ENCODE peak calls at places on chromosomes 12 and 14, in six cellular contexts. X, T, C, D, J and N are unnamed samples.

GRCh38 chr12:131076791-131077747 is 123.4 kb downstream of the ADGRD1 start:
- DNase-seq in X (no peak), T (no peak), C (no peak), D (no peak), J (no peak), N (no peak)

GRCh38 chr14:77565289-77566081 is 51.0 kb downstream of the SPTLC2 start:
- DNase-seq in X (no peak), T (peak; percentile 28), C (no peak), D (no peak), J (no peak), N (no peak)

GRCh38 chr14:57364659-57365450 is 25.5 kb upstream of the NAA30 start:
- DNase-seq in X (no peak), T (no peak), C (peak; percentile 30), D (no peak), J (no peak), N (no peak)

GRCh38 chr12:72982351-72982750 is 710.2 kb downstream of the TRHDE start:
- DNase-seq in X (no peak), T (no peak), C (no peak), D (no peak), J (peak; percentile 74), N (no peak)

GRCh38 chr14:35016568-35016967 is 29.5 kb upstream of the FAM177A1 start:
- DNase-seq in X (no peak), T (no peak), C (no peak), D (no peak), J (no peak), N (no peak)

GRCh38 chr14:29925106-29925722 is 2.4 kb downstream of the PRKD1 start:
- DNase-seq in X (no peak), T (peak; percentile 43), C (no peak), D (no peak), J (no peak), N (no peak)

GRCh38 chr14:60245316-60246177 is 3.5 kb upstream of the PPM1A start:
- DNase-seq in X (peak; percentile 27), T (no peak), C (no peak), D (no peak), J (no peak), N (no peak)

GRCh38 chr12:107242189-107242588 is 148.8 kb upstream of the CRY1 start:
- DNase-seq in X (no peak), T (no peak), C (no peak), D (no peak), J (peak; percentile 32), N (no peak)

GRCh38 chr12:47877081-47877480 is 27.7 kb downstream of the VDR start:
- DNase-seq in X (no peak), T (no peak), C (no peak), D (no peak), J (no peak), N (no peak)

GRCh38 chr14:55099741-55100140 is 29.3 kb upstream of the LGALS3 start:
- DNase-seq in X (no peak), T (peak; percentile 85), C (no peak), D (no peak), J (no peak), N (no peak)

GRCh38 chr14:54003064-54003463 is 46.4 kb upstream of the BMP4 start:
- DNase-seq in X (no peak), T (no peak), C (no peak), D (no peak), J (peak; percentile 13), N (no peak)

GRCh38 chr12:53299454-53300180 is at the start of gene MYG1:
- DNase-seq in X (peak; percentile 92), T (peak; percentile 93), C (peak; percentile 94), D (no peak), J (peak; percentile 86), N (peak; percentile 93)
- H2AFZ ChIP-seq in X (no peak within 1 kb of the TSS), T (peak within 1 kb of the TSS; percentile 7), C (peak within 1 kb of the TSS; percentile 69), D (no peak within 1 kb of the TSS), J (peak within 1 kb of the TSS; percentile 62), N (peak within 1 kb of the TSS; percentile 81)

GRCh38 chr14:71753976-71754375 is 178.3 kb upstream of the RGS6 start:
- DNase-seq in X (no peak), T (no peak), C (no peak), D (no peak), J (no peak), N (no peak)

GRCh38 chr14:71753126-71753830 is 179.0 kb upstream of the RGS6 start:
- DNase-seq in X (peak; percentile 81), T (peak; percentile 91), C (peak; percentile 92), D (peak; percentile 63), J (peak; percentile 94), N (peak; percentile 79)

GRCh38 chr14:71751264-71751663 is 181.0 kb upstream of the RGS6 start:
- DNase-seq in X (no peak), T (no peak), C (no peak), D (peak; percentile 26), J (no peak), N (no peak)

GRCh38 chr14:71754422-71755095 is 177.7 kb upstream of the RGS6 start:
- DNase-seq in X (no peak), T (no peak), C (no peak), D (no peak), J (no peak), N (no peak)

GRCh38 chr14:71752111-71752738 is 180.0 kb upstream of the RGS6 start:
- DNase-seq in X (no peak), T (no peak), C (no peak), D (no peak), J (no peak), N (no peak)
- H2AFZ ChIP-seq in X (no peak overlapping the region), T (no peak overlapping the region), C (no peak overlapping the region), D (no peak overlapping the region), J (peak overlapping the region; percentile 79), N (no peak overlapping the region)

DNA sequence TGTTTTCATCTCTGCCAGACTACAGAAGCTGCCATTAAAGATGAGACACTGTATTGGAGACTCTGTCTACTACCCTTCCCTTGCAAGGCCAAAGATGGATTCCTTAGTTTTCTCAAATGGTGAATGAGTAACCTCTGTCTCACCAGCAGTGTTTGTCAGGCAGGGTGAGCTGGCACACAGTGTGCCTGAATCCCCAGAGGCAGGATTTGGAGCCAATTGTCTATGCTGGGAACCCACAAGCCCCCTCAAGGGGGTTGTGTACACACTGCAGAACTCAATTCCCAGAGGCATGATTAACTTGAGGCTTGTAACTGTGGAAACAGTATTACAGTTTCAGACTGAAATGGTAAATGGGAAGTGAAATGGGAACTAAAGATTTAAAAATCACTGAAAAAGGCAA is 136.8 kb upstream of the PTPRB start:
- DNase-seq in X (no peak), T (peak; percentile 2), C (no peak), D (no peak), J (peak; percentile 93), N (no peak)
- H2AFZ ChIP-seq in X (no peak overlapping the region), T (no peak overlapping the region), C (no peak overlapping the region), D (no peak overlapping the region), J (peak overlapping the region; percentile 60), N (no peak overlapping the region)

GRCh38 chr14:93332853-93333630 is at the start of gene BTBD7:
- DNase-seq in X (peak; percentile 95), T (peak; percentile 93), C (peak; percentile 100), D (peak; percentile 88), J (peak; percentile 97), N (peak; percentile 95)

GRCh38 chr14:93332032-93332852 is 594 bp downstream of the BTBD7 start:
- DNase-seq in X (peak; percentile 69), T (peak; percentile 28), C (peak; percentile 87), D (peak; percentile 71), J (peak; percentile 46), N (peak; percentile 45)

GRCh38 chr14:93329965-93330608 is 2.7 kb downstream of the BTBD7 start:
- DNase-seq in X (no peak), T (no peak), C (peak; percentile 19), D (no peak), J (peak; percentile 22), N (no peak)

GRCh38 chr14:93330609-93331000 is 2.2 kb downstream of the BTBD7 start:
- DNase-seq in X (no peak), T (no peak), C (no peak), D (no peak), J (peak; percentile 90), N (no peak)

DNA sequence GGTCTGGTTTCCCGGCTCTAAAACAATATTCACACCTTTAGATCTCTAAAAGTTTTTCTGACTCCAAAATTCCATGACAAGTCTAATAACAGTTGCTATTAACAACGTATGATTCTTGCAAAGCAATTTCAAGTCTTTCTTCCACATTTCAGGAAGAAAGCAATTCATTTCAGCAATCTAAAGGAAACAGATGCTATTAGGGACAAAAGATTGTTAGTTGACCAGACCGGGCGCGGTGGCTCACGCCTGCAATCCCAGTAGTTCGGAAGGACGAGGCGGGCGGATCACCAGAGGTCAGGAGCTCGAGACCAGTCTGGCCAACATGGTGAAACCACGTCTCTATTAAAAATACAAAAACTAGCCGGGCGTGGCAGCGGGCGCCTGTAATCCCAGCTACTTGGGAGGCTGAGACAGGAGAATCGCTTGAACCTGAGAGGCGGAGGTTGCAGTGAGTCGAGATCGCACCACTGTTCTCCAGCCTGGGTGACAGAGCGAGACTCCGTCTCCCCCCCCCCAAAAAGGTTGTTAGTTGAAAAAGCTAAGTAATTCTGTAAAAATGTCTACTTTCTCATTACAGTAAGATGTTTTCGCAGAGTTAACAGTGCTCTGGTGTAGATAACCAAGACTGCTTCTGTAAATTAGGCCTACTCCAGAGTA is 1.3 kb downstream of the BTBD7 start:
- DNase-seq in X (no peak), T (no peak), C (no peak), D (no peak), J (peak; percentile 12), N (no peak)
- H2AFZ ChIP-seq in X (no peak overlapping the region), T (no peak overlapping the region), C (no peak overlapping the region), D (peak overlapping the region; percentile 40), J (no peak overlapping the region), N (peak overlapping the region; percentile 79)